ENCODE peak calls at places on chromosomes 11 and 22, in five cellular contexts. D, E, F, I and K are unnamed samples.

GRCh38 chr22:36486619-36487384 is 5.4 kb upstream of the TXN2 start:
- DNase-seq in F (no peak), I (no peak), E (peak), D (peak), K (no peak)

GRCh38 chr11:125910450-125910849 is 6.1 kb downstream of the DDX25 start:
- DNase-seq in F (no peak), E (no peak), I (no peak), D (no peak), K (no peak)

GRCh38 chr11:50155508-50155907 is 122.8 kb downstream of the OR4C45 start:
- DNase-seq in F (no peak), D (no peak), E (no peak), I (no peak), K (no peak)

GRCh38 chr11:117604349-117604995 is 192.5 kb downstream of the DSCAML1 start:
- DNase-seq in F (no peak), E (no peak), I (no peak), D (no peak), K (no peak)

GRCh38 chr11:129694538-129694937 is 121.1 kb upstream of the TMEM45B start:
- DNase-seq in E (no peak), F (no peak), D (peak), I (no peak), K (peak)

GRCh38 chr11:36578458-36578857 is 10.7 kb downstream of the RAG1 start:
- DNase-seq in E (no peak), I (no peak), D (no peak), F (no peak), K (no peak)

GRCh38 chr11:79321282-79321681 is 119.5 kb downstream of the TENM4 start:
- DNase-seq in I (no peak), F (no peak), E (peak), D (no peak), K (no peak)

GRCh38 chr11:67645521-67646457 is 4.7 kb downstream of the ACY3 start:
- DNase-seq in E (no peak), D (no peak), I (no peak), F (no peak), K (no peak)

GRCh38 chr22:45683248-45683647 is 11.6 kb downstream of the ATXN10 start:
- DNase-seq in F (no peak), E (no peak), I (no peak), D (no peak), K (no peak)

GRCh38 chr11:108453207-108453835 is 14.0 kb downstream of the C11orf65 start:
- DNase-seq in I (no peak), D (no peak), E (no peak), F (no peak), K (no peak)

GRCh38 chr22:38824587-38824986 is 19.2 kb downstream of the NPTXR start:
- DNase-seq in I (peak), E (peak), F (no peak), D (peak), K (peak)

GRCh38 chr11:8810331-8811301 is 100.4 kb upstream of the AKIP1 start:
- DNase-seq in E (peak), F (peak), D (no peak), I (peak), K (peak)

GRCh38 chr11:116925050-116925449 is 87.6 kb upstream of the APOA1 start:
- DNase-seq in I (no peak), E (no peak), F (no peak), D (no peak), K (no peak)

GRCh38 chr11:106961518-106961917 is 56.8 kb downstream of the GUCY1A2 start:
- DNase-seq in F (no peak), E (peak), D (no peak), I (no peak), K (no peak)

GRCh38 chr11:117538731-117539130 is 211.1 kb downstream of the CEP164 start:
- DNase-seq in F (no peak), I (no peak), D (no peak), E (no peak), K (no peak)

GRCh38 chr11:36186797-36187196 is 102.4 kb downstream of the COMMD9 start:
- DNase-seq in E (no peak), I (no peak), F (no peak), D (no peak), K (no peak)

GRCh38 chr11:121356357-121356756 is 63.8 kb downstream of the SC5D start:
- DNase-seq in D (no peak), I (no peak), E (no peak), F (no peak), K (no peak)

GRCh38 chr11:65891180-65892136 is 985 bp downstream of the CCDC85B start:
- DNase-seq in E (peak), I (peak), F (no peak), D (peak), K (peak)

GRCh38 chr22:50417544-50417943 is 57.3 kb downstream of the SBF1 start:
- DNase-seq in D (no peak), I (no peak), F (no peak), E (no peak), K (no peak)

GRCh38 chr11:2744166-2744565 is 44.4 kb upstream of the KCNQ1OT1 start:
- DNase-seq in F (no peak), D (no peak), I (peak), E (no peak), K (no peak)

GRCh38 chr11:92436026-92436425 is 211.4 kb downstream of the FAT3 start:
- DNase-seq in E (no peak), I (no peak), D (no peak), F (no peak), K (no peak)

GRCh38 chr22:38187413-38188212 is 6.0 kb upstream of the PLA2G6 start:
- DNase-seq in F (no peak), D (no peak), I (no peak), E (no peak), K (no peak)

GRCh38 chr11:29317669-29318068 is 699.2 kb downstream of the KCNA4 start:
- DNase-seq in E (no peak), I (no peak), F (no peak), D (no peak), K (no peak)